ENCODE peak calls at places on chromosome 18, in four cellular contexts. G is thoracic aorta, C is IMR-90, I is DND-41. U is an unnamed sample.
A peak's percentile ranks its signal among the peaks of the same experiment; 100 is the strongest.

GRCh38 chr18:63603772-63604171 is 16.6 kb downstream of the SERPINB13 start:
- DNase-seq in G (no peak), C (peak; percentile 12), I (no peak), U (no peak)

GRCh38 chr18:62249478-62250097 is 62.5 kb downstream of the RELCH start:
- DNase-seq in G (peak; percentile 51), C (peak; percentile 83), I (peak; percentile 69), U (peak; percentile 57)

GRCh38 chr18:74266161-74266560 is 25.6 kb downstream of the CYB5A start:
- DNase-seq in G (no peak), C (peak; percentile 67), I (no peak), U (no peak)

GRCh38 chr18:22703883-22704626 is 229.1 kb upstream of the RBBP8 start:
- DNase-seq in G (no peak), C (peak; percentile 40), I (peak; percentile 12), U (no peak)

GRCh38 chr18:46542545-46542944 is 114.5 kb downstream of the LOXHD1 start:
- DNase-seq in G (no peak), C (no peak), I (no peak), U (no peak)

GRCh38 chr18:4589056-4589800 is 134.1 kb upstream of the DLGAP1 start:
- DNase-seq in G (no peak), C (no peak), I (no peak), U (no peak)

GRCh38 chr18:79503406-79503805 is 107.7 kb downstream of the NFATC1 start:
- DNase-seq in G (no peak), C (no peak), I (no peak), U (no peak)

GRCh38 chr18:79479114-79479760 is 83.5 kb downstream of the NFATC1 start:
- DNase-seq in G (no peak), C (no peak), I (no peak), U (no peak)

GRCh38 chr18:62877448-62878221 is 162.3 kb downstream of the PHLPP1 start:
- DNase-seq in G (no peak), C (peak; percentile 65), I (no peak), U (no peak)

GRCh38 chr18:50306944-50307343 is 19.5 kb upstream of the CXXC1 start:
- DNase-seq in G (no peak), C (peak; percentile 16), I (no peak), U (no peak)
- H3K4me3 ChIP-seq in G (peak overlapping the region; percentile 70), C (no peak overlapping the region), I (no peak overlapping the region), U (no peak overlapping the region)

DNA sequence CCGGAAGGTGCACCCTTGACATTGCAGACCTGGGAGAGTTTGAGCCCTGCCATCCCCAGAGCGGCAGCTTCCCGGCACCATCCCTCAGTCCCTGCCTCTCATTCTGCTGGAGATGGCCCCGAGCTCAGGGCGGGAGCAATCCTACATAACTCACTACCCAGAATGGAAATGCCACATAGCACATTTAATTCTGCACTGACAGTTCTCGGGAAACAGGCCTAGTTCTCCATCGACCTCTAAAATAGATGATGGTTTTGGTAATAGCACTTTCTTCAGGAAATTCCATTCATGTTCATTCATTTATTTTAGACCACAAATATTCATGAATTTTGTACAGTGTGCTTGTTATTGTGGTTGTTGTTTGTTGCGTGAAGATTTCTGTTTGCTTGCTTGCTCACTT is 92.9 kb upstream of the SLC14A2 start:
- DNase-seq in G (no peak), C (peak; percentile 2), I (no peak), U (no peak)
- H3K27ac ChIP-seq in G (peak overlapping the region; percentile 88), C (no peak overlapping the region), I (no peak overlapping the region), U (no peak overlapping the region)

GRCh38 chr18:13220326-13220991 is 1.9 kb downstream of the LDLRAD4 start:
- DNase-seq in G (no peak), C (no peak), I (no peak), U (peak; percentile 43)
- H3K27me3 ChIP-seq in G (no peaks in the 10 kb centered on the region), C (peaks cover 51% of the 10 kb centered on the region), I (no peaks in the 10 kb centered on the region), U (no peaks in the 10 kb centered on the region)

GRCh38 chr18:395481-396250 is 104.8 kb downstream of the COLEC12 start:
- DNase-seq in G (no peak), C (peak; percentile 86), I (no peak), U (no peak)
- H3K4me3 ChIP-seq in G (no peak overlapping the region), C (no peak overlapping the region), I (no peak overlapping the region), U (no peak overlapping the region)

U was measured in gastrocnemius medialis.